ENCODE peak calls at places on chromosome 9, in ten cellular contexts. One of them, this sample, is unnamed.

GRCh38 chr9:108603141-108603540 is 252.6 kb downstream of the ACTL7B start:
- DNase-seq in dorsolateral prefrontal cortex: no peak
- DNase-seq in choroid plexus epithelial cell: no peak
- DNase-seq in astrocyte of the cerebellum: no peak
- DNase-seq in endodermal cell: no peak
- DNase-seq in ovary: no peak
- DNase-seq in WERI-Rb-1: no peak
- DNase-seq in astrocyte of the spinal cord: no peak
- DNase-seq in CD8-positive, alpha-beta T cell: no peak
- DNase-seq in AG04450: no peak
- DNase-seq in this sample: no peak

GRCh38 chr9:21802418-21803000 is at the start of gene MTAP:
- DNase-seq in astrocyte of the cerebellum: peak
- DNase-seq in AG04450: peak
- DNase-seq in ovary: peak
- DNase-seq in dorsolateral prefrontal cortex: peak
- DNase-seq in choroid plexus epithelial cell: peak
- DNase-seq in WERI-Rb-1: no peak
- DNase-seq in endodermal cell: peak
- DNase-seq in CD8-positive, alpha-beta T cell: peak
- DNase-seq in astrocyte of the spinal cord: peak
- DNase-seq in this sample: peak

GRCh38 chr9:2863831-2864230 is 19.9 kb upstream of the PUM3 start:
- DNase-seq in choroid plexus epithelial cell: no peak
- DNase-seq in AG04450: no peak
- DNase-seq in endodermal cell: no peak
- DNase-seq in astrocyte of the spinal cord: no peak
- DNase-seq in astrocyte of the cerebellum: no peak
- DNase-seq in WERI-Rb-1: no peak
- DNase-seq in CD8-positive, alpha-beta T cell: no peak
- DNase-seq in dorsolateral prefrontal cortex: no peak
- DNase-seq in ovary: no peak
- DNase-seq in this sample: no peak

GRCh38 chr9:20650750-20651299 is 28.5 kb upstream of the MLLT3 start:
- DNase-seq in WERI-Rb-1: no peak
- DNase-seq in astrocyte of the cerebellum: no peak
- DNase-seq in astrocyte of the spinal cord: no peak
- DNase-seq in endodermal cell: no peak
- DNase-seq in dorsolateral prefrontal cortex: no peak
- DNase-seq in AG04450: no peak
- DNase-seq in ovary: no peak
- DNase-seq in CD8-positive, alpha-beta T cell: no peak
- DNase-seq in choroid plexus epithelial cell: no peak
- DNase-seq in this sample: no peak

GRCh38 chr9:106953166-106953565 is 90.2 kb downstream of the ZNF462 start:
- DNase-seq in CD8-positive, alpha-beta T cell: no peak
- DNase-seq in astrocyte of the spinal cord: peak
- DNase-seq in astrocyte of the cerebellum: no peak
- DNase-seq in AG04450: peak
- DNase-seq in dorsolateral prefrontal cortex: no peak
- DNase-seq in WERI-Rb-1: no peak
- DNase-seq in ovary: no peak
- DNase-seq in choroid plexus epithelial cell: peak
- DNase-seq in endodermal cell: no peak
- DNase-seq in this sample: no peak

GRCh38 chr9:77021928-77022782 is 2.7 kb downstream of the FOXB2 start:
- DNase-seq in WERI-Rb-1: no peak
- DNase-seq in CD8-positive, alpha-beta T cell: no peak
- DNase-seq in astrocyte of the spinal cord: no peak
- DNase-seq in endodermal cell: no peak
- DNase-seq in dorsolateral prefrontal cortex: no peak
- DNase-seq in astrocyte of the cerebellum: no peak
- DNase-seq in AG04450: no peak
- DNase-seq in ovary: no peak
- DNase-seq in choroid plexus epithelial cell: no peak
- DNase-seq in this sample: no peak

GRCh38 chr9:76441551-76442322 is 17.2 kb upstream of the GCNT1 start:
- DNase-seq in AG04450: no peak
- DNase-seq in dorsolateral prefrontal cortex: no peak
- DNase-seq in endodermal cell: no peak
- DNase-seq in CD8-positive, alpha-beta T cell: no peak
- DNase-seq in astrocyte of the cerebellum: peak
- DNase-seq in ovary: no peak
- DNase-seq in choroid plexus epithelial cell: peak
- DNase-seq in astrocyte of the spinal cord: peak
- DNase-seq in WERI-Rb-1: no peak
- DNase-seq in this sample: no peak

GRCh38 chr9:1366300-1366699 is 316.1 kb downstream of the DMRT2 start:
- DNase-seq in astrocyte of the spinal cord: no peak
- DNase-seq in choroid plexus epithelial cell: no peak
- DNase-seq in AG04450: no peak
- DNase-seq in astrocyte of the cerebellum: no peak
- DNase-seq in WERI-Rb-1: no peak
- DNase-seq in ovary: no peak
- DNase-seq in dorsolateral prefrontal cortex: no peak
- DNase-seq in CD8-positive, alpha-beta T cell: no peak
- DNase-seq in endodermal cell: no peak
- DNase-seq in this sample: no peak

GRCh38 chr9:86034863-86035734 is 64.3 kb downstream of the GOLM1 start:
- DNase-seq in AG04450: peak
- DNase-seq in WERI-Rb-1: peak
- DNase-seq in dorsolateral prefrontal cortex: no peak
- DNase-seq in endodermal cell: peak
- DNase-seq in astrocyte of the spinal cord: peak
- DNase-seq in ovary: no peak
- DNase-seq in CD8-positive, alpha-beta T cell: no peak
- DNase-seq in astrocyte of the cerebellum: peak
- DNase-seq in choroid plexus epithelial cell: peak
- DNase-seq in this sample: no peak
- TF ChIP-seq CTCF in AG04450: peak
- TF ChIP-seq CTCF in WERI-Rb-1: peak
- TF ChIP-seq CTCF in dorsolateral prefrontal cortex: peak
- TF ChIP-seq CTCF in endodermal cell: peak
- TF ChIP-seq CTCF in astrocyte of the spinal cord: peak
- TF ChIP-seq CTCF in ovary: no peak
- TF ChIP-seq CTCF in CD8-positive, alpha-beta T cell: no peak
- TF ChIP-seq CTCF in astrocyte of the cerebellum: peak
- TF ChIP-seq CTCF in choroid plexus epithelial cell: peak
- TF ChIP-seq CTCF in this sample: peak

GRCh38 chr9:135440620-135441019 is 39.0 kb upstream of the PPP1R26 start:
- DNase-seq in endodermal cell: no peak
- DNase-seq in WERI-Rb-1: peak
- DNase-seq in astrocyte of the cerebellum: no peak
- DNase-seq in dorsolateral prefrontal cortex: no peak
- DNase-seq in CD8-positive, alpha-beta T cell: no peak
- DNase-seq in AG04450: no peak
- DNase-seq in ovary: peak
- DNase-seq in choroid plexus epithelial cell: no peak
- DNase-seq in astrocyte of the spinal cord: no peak
- DNase-seq in this sample: no peak
- TF ChIP-seq CTCF in endodermal cell: peak
- TF ChIP-seq CTCF in WERI-Rb-1: peak
- TF ChIP-seq CTCF in astrocyte of the cerebellum: no peak
- TF ChIP-seq CTCF in dorsolateral prefrontal cortex: no peak
- TF ChIP-seq CTCF in CD8-positive, alpha-beta T cell: no peak
- TF ChIP-seq CTCF in AG04450: no peak
- TF ChIP-seq CTCF in ovary: no peak
- TF ChIP-seq CTCF in choroid plexus epithelial cell: no peak
- TF ChIP-seq CTCF in astrocyte of the spinal cord: no peak
- TF ChIP-seq CTCF in this sample: no peak

GRCh38 chr9:93253633-93254032 is 69.7 kb downstream of the WNK2 start:
- DNase-seq in WERI-Rb-1: peak
- DNase-seq in astrocyte of the spinal cord: no peak
- DNase-seq in ovary: no peak
- DNase-seq in AG04450: no peak
- DNase-seq in choroid plexus epithelial cell: no peak
- DNase-seq in dorsolateral prefrontal cortex: no peak
- DNase-seq in astrocyte of the cerebellum: no peak
- DNase-seq in endodermal cell: no peak
- DNase-seq in CD8-positive, alpha-beta T cell: no peak
- DNase-seq in this sample: no peak
- TF ChIP-seq CTCF in WERI-Rb-1: no peak
- TF ChIP-seq CTCF in astrocyte of the spinal cord: no peak
- TF ChIP-seq CTCF in ovary: no peak
- TF ChIP-seq CTCF in AG04450: no peak
- TF ChIP-seq CTCF in choroid plexus epithelial cell: no peak
- TF ChIP-seq CTCF in dorsolateral prefrontal cortex: no peak
- TF ChIP-seq CTCF in astrocyte of the cerebellum: no peak
- TF ChIP-seq CTCF in endodermal cell: no peak
- TF ChIP-seq CTCF in CD8-positive, alpha-beta T cell: no peak
- TF ChIP-seq CTCF in this sample: no peak

GRCh38 chr9:32550609-32551490 is 1.3 kb upstream of the SMIM27 start:
- DNase-seq in endodermal cell: peak
- DNase-seq in dorsolateral prefrontal cortex: peak
- DNase-seq in astrocyte of the cerebellum: peak
- DNase-seq in WERI-Rb-1: peak
- DNase-seq in choroid plexus epithelial cell: peak
- DNase-seq in AG04450: peak
- DNase-seq in ovary: peak
- DNase-seq in CD8-positive, alpha-beta T cell: peak
- DNase-seq in astrocyte of the spinal cord: peak
- DNase-seq in this sample: peak
- TF ChIP-seq CTCF in endodermal cell: no peak
- TF ChIP-seq CTCF in dorsolateral prefrontal cortex: peak
- TF ChIP-seq CTCF in astrocyte of the cerebellum: peak
- TF ChIP-seq CTCF in WERI-Rb-1: peak
- TF ChIP-seq CTCF in choroid plexus epithelial cell: peak
- TF ChIP-seq CTCF in AG04450: peak
- TF ChIP-seq CTCF in ovary: no peak
- TF ChIP-seq CTCF in CD8-positive, alpha-beta T cell: peak
- TF ChIP-seq CTCF in astrocyte of the spinal cord: peak
- TF ChIP-seq CTCF in this sample: peak

DNA sequence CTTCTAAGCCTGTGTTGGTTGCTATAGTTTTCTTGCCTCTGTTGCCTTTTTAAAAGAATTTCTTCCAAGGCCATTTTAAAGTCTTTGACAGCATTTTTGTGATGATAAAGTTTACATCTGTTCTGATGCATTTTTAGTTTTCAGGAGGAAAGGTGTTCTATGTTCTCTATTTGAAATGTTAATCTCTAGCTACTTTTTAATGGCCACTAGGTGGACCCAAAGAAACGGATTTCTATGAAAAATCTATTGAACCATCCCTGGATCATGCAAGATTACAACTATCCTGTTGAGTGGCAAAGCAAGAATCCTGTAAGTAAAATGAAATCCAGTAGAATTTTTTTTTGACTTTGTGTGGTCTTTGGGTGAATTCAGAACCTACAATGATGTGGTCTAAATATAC is 60.2 kb downstream of the MELK start:
- DNase-seq in astrocyte of the spinal cord: peak
- DNase-seq in WERI-Rb-1: no peak
- DNase-seq in astrocyte of the cerebellum: peak
- DNase-seq in CD8-positive, alpha-beta T cell: no peak
- DNase-seq in AG04450: peak
- DNase-seq in ovary: no peak
- DNase-seq in dorsolateral prefrontal cortex: no peak
- DNase-seq in endodermal cell: no peak
- DNase-seq in choroid plexus epithelial cell: peak
- DNase-seq in this sample: no peak
- TF ChIP-seq CTCF in astrocyte of the spinal cord: peak
- TF ChIP-seq CTCF in WERI-Rb-1: peak
- TF ChIP-seq CTCF in astrocyte of the cerebellum: peak
- TF ChIP-seq CTCF in CD8-positive, alpha-beta T cell: peak
- TF ChIP-seq CTCF in AG04450: peak
- TF ChIP-seq CTCF in ovary: no peak
- TF ChIP-seq CTCF in dorsolateral prefrontal cortex: peak
- TF ChIP-seq CTCF in endodermal cell: peak
- TF ChIP-seq CTCF in choroid plexus epithelial cell: peak
- TF ChIP-seq CTCF in this sample: peak

GRCh38 chr9:74742176-74742575 is 145.5 kb downstream of the TRPM6 start:
- DNase-seq in AG04450: no peak
- DNase-seq in astrocyte of the cerebellum: no peak
- DNase-seq in WERI-Rb-1: no peak
- DNase-seq in ovary: no peak
- DNase-seq in CD8-positive, alpha-beta T cell: no peak
- DNase-seq in choroid plexus epithelial cell: no peak
- DNase-seq in astrocyte of the spinal cord: no peak
- DNase-seq in endodermal cell: no peak
- DNase-seq in dorsolateral prefrontal cortex: no peak
- DNase-seq in this sample: no peak
- TF ChIP-seq CTCF in AG04450: no peak
- TF ChIP-seq CTCF in astrocyte of the cerebellum: no peak
- TF ChIP-seq CTCF in WERI-Rb-1: no peak
- TF ChIP-seq CTCF in ovary: no peak
- TF ChIP-seq CTCF in CD8-positive, alpha-beta T cell: no peak
- TF ChIP-seq CTCF in choroid plexus epithelial cell: no peak
- TF ChIP-seq CTCF in astrocyte of the spinal cord: no peak
- TF ChIP-seq CTCF in endodermal cell: no peak
- TF ChIP-seq CTCF in dorsolateral prefrontal cortex: no peak
- TF ChIP-seq CTCF in this sample: no peak

DNA sequence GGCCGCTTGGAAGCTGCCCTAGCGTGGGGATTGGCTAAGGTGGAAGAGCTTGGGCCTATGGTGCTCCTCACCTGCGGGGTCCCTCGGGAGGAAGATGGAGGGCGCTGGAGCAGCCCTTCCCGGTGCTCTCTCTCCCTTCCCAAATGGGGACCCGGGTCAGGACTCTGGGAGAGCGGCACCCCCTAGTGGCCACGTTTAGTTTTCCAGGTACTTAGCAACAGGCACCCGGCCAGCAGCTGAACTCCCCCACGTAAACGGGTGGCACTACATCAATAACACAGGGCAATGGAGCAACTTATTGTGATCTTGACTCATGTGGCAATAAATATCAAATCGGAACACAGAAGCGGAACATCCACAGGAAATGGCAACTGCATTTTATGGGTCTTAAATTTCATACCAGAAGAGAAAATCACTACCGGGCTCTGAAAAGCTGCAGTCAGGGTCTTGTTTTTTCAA is 316.6 kb downstream of the AGTPBP1 start:
- DNase-seq in CD8-positive, alpha-beta T cell: peak
- DNase-seq in endodermal cell: peak
- DNase-seq in astrocyte of the cerebellum: no peak
- DNase-seq in astrocyte of the spinal cord: peak
- DNase-seq in dorsolateral prefrontal cortex: peak
- DNase-seq in AG04450: no peak
- DNase-seq in ovary: no peak
- DNase-seq in choroid plexus epithelial cell: peak
- DNase-seq in WERI-Rb-1: peak
- DNase-seq in this sample: peak
- TF ChIP-seq CTCF in CD8-positive, alpha-beta T cell: no peak
- TF ChIP-seq CTCF in endodermal cell: peak
- TF ChIP-seq CTCF in astrocyte of the cerebellum: peak
- TF ChIP-seq CTCF in astrocyte of the spinal cord: peak
- TF ChIP-seq CTCF in dorsolateral prefrontal cortex: peak
- TF ChIP-seq CTCF in AG04450: no peak
- TF ChIP-seq CTCF in ovary: no peak
- TF ChIP-seq CTCF in choroid plexus epithelial cell: peak
- TF ChIP-seq CTCF in WERI-Rb-1: peak
- TF ChIP-seq CTCF in this sample: peak

This sample was measured in type B pancreatic cell.